ENCODE peak calls at places on chromosomes 13 and 19, in nine cellular contexts. Z, A, S, T, M, X, U, L and Y are unnamed samples.

GRCh38 chr13:111947026-111947810 is 119.7 kb upstream of the SOX1 start:
- DNase-seq in Z (no peak), A (no peak), S (no peak), T (no peak), M (no peak), X (no peak), U (peak; percentile 17), L (no peak), Y (peak; percentile 62)

GRCh38 chr19:1261512-1261862 is 7.6 kb upstream of the CIRBP start:
- DNase-seq in Z (peak; percentile 28), A (no peak), S (peak; percentile 43), T (no peak), M (no peak), X (no peak), U (no peak), L (no peak), Y (no peak)

GRCh38 chr19:29831041-29831548 is 19.3 kb downstream of the CCNE1 start:
- DNase-seq in Z (no peak), A (no peak), S (peak; percentile 52), T (no peak), M (peak; percentile 73), X (no peak), U (no peak), L (peak; percentile 32), Y (peak; percentile 16)

GRCh38 chr19:35341006-35341405 is 6.7 kb upstream of the FFAR1 start:
- DNase-seq in Z (no peak), A (no peak), S (no peak), T (no peak), M (no peak), X (no peak), U (no peak), L (no peak), Y (no peak)

GRCh38 chr19:45069056-45069455 is 7.2 kb downstream of the ZNF296 start:
- DNase-seq in Z (no peak), A (no peak), S (no peak), T (peak; percentile 26), M (no peak), X (no peak), U (no peak), L (no peak), Y (no peak)

GRCh38 chr13:72960114-72960513 is 98.7 kb upstream of the KLF5 start:
- DNase-seq in Z (no peak), A (no peak), S (no peak), T (no peak), M (no peak), X (no peak), U (no peak), L (no peak), Y (no peak)

GRCh38 chr19:49801966-49802661 is 11.0 kb downstream of the FUZ start:
- DNase-seq in Z (peak; percentile 80), A (peak; percentile 73), S (no peak), T (peak; percentile 93), M (no peak), X (peak; percentile 29), U (peak; percentile 79), L (peak; percentile 94), Y (peak; percentile 90)

GRCh38 chr13:28489536-28489935 is 5.4 kb downstream of the FLT1 start:
- DNase-seq in Z (no peak), A (no peak), S (no peak), T (peak; percentile 59), M (no peak), X (peak; percentile 41), U (no peak), L (no peak), Y (no peak)

GRCh38 chr13:41054212-41054877 is 7.0 kb upstream of the WBP4 start:
- DNase-seq in Z (peak; percentile 12), A (no peak), S (peak; percentile 38), T (peak; percentile 64), M (peak; percentile 22), X (peak; percentile 55), U (no peak), L (no peak), Y (no peak)

GRCh38 chr13:69107436-69107835 is 1000.2 kb upstream of the ATXN8OS start:
- DNase-seq in Z (no peak), A (no peak), S (no peak), T (no peak), M (no peak), X (no peak), U (no peak), L (no peak), Y (no peak)

GRCh38 chr13:35832551-35832950 is 298.6 kb downstream of the DCLK1 start:
- DNase-seq in Z (no peak), A (no peak), S (no peak), T (no peak), M (no peak), X (no peak), U (no peak), L (no peak), Y (no peak)

GRCh38 chr13:78190296-78190695 is 271.7 kb upstream of the EDNRB start:
- DNase-seq in Z (no peak), A (no peak), S (no peak), T (no peak), M (no peak), X (no peak), U (no peak), L (no peak), Y (no peak)

GRCh38 chr19:42553292-42554045 is 25.2 kb upstream of the CEACAM1 start:
- DNase-seq in Z (no peak), A (no peak), S (no peak), T (peak; percentile 82), M (no peak), X (peak; percentile 67), U (peak; percentile 31), L (no peak), Y (no peak)

GRCh38 chr19:15897738-15898276 is at the start of gene CYP4F2:
- DNase-seq in Z (no peak), A (no peak), S (no peak), T (no peak), M (no peak), X (no peak), U (no peak), L (no peak), Y (no peak)

GRCh38 chr13:63438951-63439350 is 2023.3 kb upstream of the PCDH20 start:
- DNase-seq in Z (no peak), A (no peak), S (no peak), T (no peak), M (no peak), X (no peak), U (no peak), L (no peak), Y (no peak)

GRCh38 chr13:110023729-110024645 is 237.6 kb upstream of the IRS2 start:
- DNase-seq in Z (no peak), A (no peak), S (no peak), T (peak; percentile 78), M (no peak), X (no peak), U (no peak), L (peak; percentile 92), Y (no peak)

GRCh38 chr19:51783373-51783772 is 11.6 kb upstream of the FPR3 start:
- DNase-seq in Z (no peak), A (no peak), S (no peak), T (peak; percentile 58), M (no peak), X (no peak), U (no peak), L (no peak), Y (no peak)

GRCh38 chr13:79867248-79867647 is 386.3 kb downstream of the NDFIP2 start:
- DNase-seq in Z (no peak), A (no peak), S (no peak), T (peak; percentile 21), M (no peak), X (no peak), U (no peak), L (no peak), Y (no peak)

GRCh38 chr19:33883869-33884519 is 87.3 kb downstream of the KCTD15 start:
- DNase-seq in Z (no peak), A (no peak), S (no peak), T (peak; percentile 32), M (no peak), X (no peak), U (no peak), L (no peak), Y (no peak)

GRCh38 chr19:42683917-42684513 is 56.3 kb downstream of the PSG3 start:
- DNase-seq in Z (peak; percentile 21), A (no peak), S (peak; percentile 32), T (peak; percentile 43), M (no peak), X (no peak), U (no peak), L (no peak), Y (no peak)

GRCh38 chr19:33446156-33446917 is 72.8 kb downstream of the CEBPG start:
- DNase-seq in Z (no peak), A (no peak), S (no peak), T (no peak), M (no peak), X (no peak), U (no peak), L (peak; percentile 55), Y (peak; percentile 36)

GRCh38 chr19:14369399-14370168 is 11.7 kb upstream of the ADGRE5 start:
- DNase-seq in Z (no peak), A (no peak), S (peak; percentile 92), T (peak; percentile 63), M (peak; percentile 78), X (no peak), U (no peak), L (peak; percentile 86), Y (no peak)

GRCh38 chr13:114142640-114143490 is 10.4 kb upstream of the RASA3 start:
- DNase-seq in Z (no peak), A (no peak), S (peak; percentile 56), T (no peak), M (peak; percentile 89), X (no peak), U (no peak), L (peak; percentile 65), Y (peak; percentile 62)

GRCh38 chr13:29508874-29509249 is 86.6 kb downstream of the SLC7A1 start:
- DNase-seq in Z (no peak), A (no peak), S (no peak), T (no peak), M (no peak), X (no peak), U (no peak), L (no peak), Y (no peak)

GRCh38 chr13:61086052-61086451 is 329.6 kb downstream of the PCDH20 start:
- DNase-seq in Z (no peak), A (no peak), S (no peak), T (no peak), M (no peak), X (no peak), U (no peak), L (no peak), Y (no peak)

GRCh38 chr19:1491849-1492170 is 829 bp downstream of the REEP6 start:
- DNase-seq in Z (no peak), A (no peak), S (no peak), T (no peak), M (no peak), X (no peak), U (no peak), L (no peak), Y (peak; percentile 69)

GRCh38 chr19:44757057-44757734 is 8.7 kb downstream of the BCL3 start:
- DNase-seq in Z (peak; percentile 62), A (no peak), S (no peak), T (peak; percentile 91), M (no peak), X (no peak), U (peak; percentile 53), L (peak; percentile 94), Y (no peak)

GRCh38 chr19:4063369-4064072 is 3.2 kb downstream of the ZBTB7A start:
- DNase-seq in Z (no peak), A (no peak), S (no peak), T (no peak), M (no peak), X (no peak), U (no peak), L (no peak), Y (no peak)

GRCh38 chr19:31334849-31335624 is 14.2 kb downstream of the TSHZ3 start:
- DNase-seq in Z (no peak), A (no peak), S (no peak), T (no peak), M (no peak), X (no peak), U (no peak), L (no peak), Y (no peak)